ENCODE peak calls at places on chromosomes 6 and 20, in eight cellular contexts. T, P, Z, H, A, R, O and Y are unnamed samples.

GRCh38 chr6:159866286-159867247 is 24.2 kb upstream of the MAS1 start:
- DNase-seq in T (no peak), P (no peak), Z (no peak), H (no peak), A (no peak), R (no peak), O (no peak), Y (no peak)

GRCh38 chr20:21705466-21706344 is at the start of gene PAX1:
- DNase-seq in T (no peak), P (peak; percentile 59), Z (no peak), H (peak; percentile 38), A (no peak), R (no peak), O (no peak), Y (no peak)

GRCh38 chr6:88869263-88870023 is 94.0 kb downstream of the RNGTT start:
- DNase-seq in T (no peak), P (no peak), Z (peak; percentile 39), H (no peak), A (peak; percentile 43), R (no peak), O (peak; percentile 64), Y (no peak)

GRCh38 chr20:62787329-62787728 is 8.9 kb upstream of the MRGBP start:
- DNase-seq in T (no peak), P (no peak), Z (no peak), H (no peak), A (no peak), R (no peak), O (no peak), Y (no peak)

GRCh38 chr6:39188577-39188976 is 40.7 kb downstream of the KCNK5 start:
- DNase-seq in T (no peak), P (no peak), Z (no peak), H (no peak), A (no peak), R (no peak), O (no peak), Y (no peak)

GRCh38 chr6:170031096-170031471 is 259.8 kb downstream of the DLL1 start:
- DNase-seq in T (no peak), P (peak; percentile 63), Z (no peak), H (no peak), A (no peak), R (no peak), O (no peak), Y (no peak)

GRCh38 chr6:24078200-24078599 is 47.8 kb upstream of the NRSN1 start:
- DNase-seq in T (no peak), P (no peak), Z (no peak), H (peak; percentile 33), A (no peak), R (no peak), O (peak; percentile 64), Y (peak; percentile 36)

GRCh38 chr20:6067765-6068318 is 14.0 kb upstream of the LRRN4 start:
- DNase-seq in T (no peak), P (no peak), Z (no peak), H (no peak), A (no peak), R (no peak), O (no peak), Y (no peak)

GRCh38 chr20:58982406-58983114 is 1.5 kb downstream of the NELFCD start:
- DNase-seq in T (no peak), P (no peak), Z (no peak), H (no peak), A (no peak), R (no peak), O (no peak), Y (no peak)

GRCh38 chr20:58981564-58982364 is 708 bp downstream of the NELFCD start:
- DNase-seq in T (no peak), P (no peak), Z (peak; percentile 21), H (peak; percentile 25), A (peak; percentile 33), R (no peak), O (no peak), Y (peak; percentile 25)

GRCh38 chr20:58984691-58985090 is 3.6 kb downstream of the NELFCD start:
- DNase-seq in T (no peak), P (no peak), Z (no peak), H (no peak), A (no peak), R (no peak), O (no peak), Y (no peak)

GRCh38 chr20:58978351-58979190 is 2.5 kb upstream of the NELFCD start:
- DNase-seq in T (peak; percentile 3), P (no peak), Z (no peak), H (no peak), A (no peak), R (no peak), O (no peak), Y (no peak)

DNA sequence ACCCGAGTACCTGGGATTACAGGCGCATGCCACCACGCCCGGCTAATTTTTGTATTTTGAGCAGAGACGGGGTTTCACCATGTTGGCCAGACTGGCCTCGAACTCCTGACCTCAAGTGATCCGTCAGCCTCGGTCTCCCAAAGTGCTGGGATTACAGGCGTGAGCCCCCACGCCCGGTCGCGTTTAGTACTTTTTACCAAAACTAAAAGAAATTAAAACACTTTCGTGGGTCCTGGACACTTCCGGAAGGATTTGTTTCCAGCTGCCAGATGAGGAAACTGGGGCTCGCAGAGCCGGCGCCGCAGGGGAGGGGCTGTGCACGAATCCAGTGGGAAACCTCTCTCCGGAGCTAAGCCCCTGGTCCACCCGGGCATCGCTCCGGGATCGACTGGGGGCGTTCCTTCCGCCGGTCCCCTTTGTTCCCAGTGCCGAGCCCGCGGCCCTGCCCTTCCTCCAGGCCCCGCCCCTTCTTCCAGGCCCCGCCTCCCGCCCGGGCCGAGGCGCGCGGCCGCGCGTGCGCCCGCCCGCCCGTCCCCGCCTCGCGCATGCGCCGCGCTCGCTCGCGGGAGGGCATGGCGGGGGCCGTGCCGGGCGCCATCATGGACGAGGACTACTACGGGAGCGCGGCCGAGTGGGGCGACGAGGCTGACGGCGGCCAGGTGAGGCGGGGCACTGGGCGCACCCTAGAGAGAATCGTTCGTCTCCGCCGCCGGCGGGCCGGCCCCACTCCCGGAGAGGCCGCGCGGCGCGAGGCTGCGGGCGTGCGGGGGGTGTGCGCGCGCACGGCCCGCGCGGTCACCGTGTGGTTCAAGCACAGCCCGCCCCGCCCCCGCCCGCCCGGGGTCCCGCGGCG is at the start of gene NELFCD:
- DNase-seq in T (peak; percentile 99), P (peak; percentile 97), Z (peak; percentile 74), H (peak; percentile 92), A (peak; percentile 78), R (peak; percentile 92), O (peak; percentile 69), Y (peak; percentile 78)
- TF ChIP-seq CTCF in T (no peak), P (no peak), Z (no peak), H (no peak), A (no peak), R (no peak), O (no peak), Y (no peak)

DNA sequence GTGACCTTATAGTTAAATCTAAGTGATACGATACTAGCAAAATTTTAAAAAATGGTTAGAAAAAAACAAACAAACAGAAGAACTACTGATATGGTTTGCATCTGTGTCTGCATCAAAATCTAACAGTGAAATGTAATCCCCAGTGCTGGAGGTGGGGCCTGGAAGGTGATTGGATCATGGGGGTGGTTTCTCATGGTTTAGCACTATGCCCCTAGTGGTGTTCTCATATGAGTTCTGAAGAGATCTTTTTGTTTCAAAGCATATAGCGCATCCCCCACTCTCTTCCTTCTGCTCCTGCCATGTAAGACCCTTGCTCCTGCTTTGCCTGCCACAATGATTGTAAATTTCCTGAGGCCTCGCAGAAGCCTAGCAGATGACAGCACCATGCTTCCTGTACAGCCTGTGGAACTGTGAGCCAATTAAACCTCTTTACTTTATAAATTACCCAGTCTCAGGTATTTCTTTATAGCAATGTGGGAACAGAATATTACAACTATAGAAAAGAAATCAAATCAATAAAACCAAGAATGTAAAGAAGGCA is 5.4 kb downstream of the FBXL4 start:
- DNase-seq in T (no peak), P (no peak), Z (no peak), H (peak; percentile 3), A (no peak), R (no peak), O (no peak), Y (no peak)
- TF ChIP-seq CTCF in T (no peak), P (no peak), Z (peak; percentile 5), H (no peak), A (no peak), R (no peak), O (no peak), Y (no peak)

GRCh38 chr6:16564430-16564829 is 196.8 kb downstream of the ATXN1 start:
- DNase-seq in T (no peak), P (no peak), Z (peak; percentile 30), H (no peak), A (peak; percentile 34), R (no peak), O (peak; percentile 55), Y (no peak)

GRCh38 chr6:16562498-16562897 is 198.8 kb downstream of the ATXN1 start:
- DNase-seq in T (no peak), P (no peak), Z (peak; percentile 50), H (no peak), A (peak; percentile 55), R (no peak), O (peak; percentile 73), Y (no peak)

GRCh38 chr6:16563628-16564240 is 197.5 kb downstream of the ATXN1 start:
- DNase-seq in T (no peak), P (no peak), Z (no peak), H (no peak), A (no peak), R (no peak), O (no peak), Y (no peak)

GRCh38 chr6:16555550-16555949 is 205.7 kb downstream of the ATXN1 start:
- DNase-seq in T (no peak), P (no peak), Z (no peak), H (no peak), A (no peak), R (no peak), O (no peak), Y (no peak)

GRCh38 chr6:16559091-16559490 is 202.2 kb downstream of the ATXN1 start:
- DNase-seq in T (no peak), P (no peak), Z (no peak), H (no peak), A (peak; percentile 28), R (no peak), O (peak; percentile 35), Y (no peak)
- TF ChIP-seq CTCF in T (no peak), P (no peak), Z (no peak), H (no peak), A (no peak), R (no peak), O (no peak), Y (no peak)

GRCh38 chr20:37259865-37260264 is 1.7 kb downstream of the GHRH start:
- DNase-seq in T (no peak), P (no peak), Z (no peak), H (no peak), A (no peak), R (no peak), O (no peak), Y (no peak)

GRCh38 chr20:37257530-37257929 is 4.1 kb downstream of the GHRH start:
- DNase-seq in T (no peak), P (no peak), Z (no peak), H (no peak), A (no peak), R (no peak), O (no peak), Y (no peak)

GRCh38 chr20:37259031-37259430 is 2.6 kb downstream of the GHRH start:
- DNase-seq in T (no peak), P (no peak), Z (no peak), H (no peak), A (no peak), R (no peak), O (no peak), Y (no peak)

GRCh38 chr20:37256286-37256685 is 5.3 kb downstream of the GHRH start:
- DNase-seq in T (no peak), P (peak; percentile 51), Z (no peak), H (no peak), A (no peak), R (no peak), O (no peak), Y (no peak)

GRCh38 chr20:37257993-37258392 is 3.6 kb downstream of the GHRH start:
- DNase-seq in T (no peak), P (no peak), Z (no peak), H (no peak), A (no peak), R (no peak), O (no peak), Y (no peak)
- TF ChIP-seq CTCF in T (no peak), P (no peak), Z (no peak), H (no peak), A (no peak), R (no peak), O (no peak), Y (no peak)